ENCODE peak calls at places on chromosomes 5 and 9, in ten cellular contexts. One of them, this sample, is unnamed.

GRCh38 chr5:69364414-69364813 is 4.9 kb downstream of the AK6 start:
- DNase-seq in stimulated activated naive CD8-positive, alpha-beta T cell treated with anti-CD3 and anti-CD28 coated beads, Interleukin-15, Interleukin-2, amounts not matched to agents 100 U/mL and 50 U/mL, for 24 hours: no peak
- DNase-seq in LoVo: peak; percentile 14
- DNase-seq in HFFc6: peak; percentile 20
- DNase-seq in cardiac muscle cell: peak; percentile 20
- DNase-seq in stimulated activated CD4-positive, alpha-beta T cell treated with anti-CD3 and anti-CD28 coated beads, Interleukin-15, amount 100 ng/mL, for 24 hours: no peak
- DNase-seq in CD8-positive, alpha-beta memory T cell: peak; percentile 16
- DNase-seq in CD8-positive, alpha-beta T cell: no peak
- DNase-seq in lung microvascular endothelial cell: peak; percentile 20
- DNase-seq in head of caudate nucleus: no peak
- DNase-seq in this sample: peak; percentile 38

GRCh38 chr5:127521138-127521770 is 3.8 kb downstream of the PRRC1 start:
- DNase-seq in stimulated activated naive CD8-positive, alpha-beta T cell treated with anti-CD3 and anti-CD28 coated beads, Interleukin-15, Interleukin-2, amounts not matched to agents 100 U/mL and 50 U/mL, for 24 hours: no peak
- DNase-seq in LoVo: no peak
- DNase-seq in HFFc6: no peak
- DNase-seq in cardiac muscle cell: no peak
- DNase-seq in stimulated activated CD4-positive, alpha-beta T cell treated with anti-CD3 and anti-CD28 coated beads, Interleukin-15, amount 100 ng/mL, for 24 hours: no peak
- DNase-seq in CD8-positive, alpha-beta memory T cell: no peak
- DNase-seq in CD8-positive, alpha-beta T cell: no peak
- DNase-seq in lung microvascular endothelial cell: no peak
- DNase-seq in head of caudate nucleus: no peak
- DNase-seq in this sample: no peak

GRCh38 chr9:6414291-6414690 is 1.3 kb downstream of the UHRF2 start:
- DNase-seq in stimulated activated naive CD8-positive, alpha-beta T cell treated with anti-CD3 and anti-CD28 coated beads, Interleukin-15, Interleukin-2, amounts not matched to agents 100 U/mL and 50 U/mL, for 24 hours: no peak
- DNase-seq in LoVo: peak; percentile 42
- DNase-seq in HFFc6: peak; percentile 63
- DNase-seq in cardiac muscle cell: peak; percentile 60
- DNase-seq in stimulated activated CD4-positive, alpha-beta T cell treated with anti-CD3 and anti-CD28 coated beads, Interleukin-15, amount 100 ng/mL, for 24 hours: peak; percentile 12
- DNase-seq in CD8-positive, alpha-beta memory T cell: no peak
- DNase-seq in CD8-positive, alpha-beta T cell: no peak
- DNase-seq in lung microvascular endothelial cell: peak; percentile 45
- DNase-seq in head of caudate nucleus: no peak
- DNase-seq in this sample: no peak

GRCh38 chr9:123356851-123357747 is 1.1 kb downstream of the CRB2 start:
- DNase-seq in stimulated activated naive CD8-positive, alpha-beta T cell treated with anti-CD3 and anti-CD28 coated beads, Interleukin-15, Interleukin-2, amounts not matched to agents 100 U/mL and 50 U/mL, for 24 hours: no peak
- DNase-seq in LoVo: no peak
- DNase-seq in HFFc6: no peak
- DNase-seq in cardiac muscle cell: no peak
- DNase-seq in stimulated activated CD4-positive, alpha-beta T cell treated with anti-CD3 and anti-CD28 coated beads, Interleukin-15, amount 100 ng/mL, for 24 hours: no peak
- DNase-seq in CD8-positive, alpha-beta memory T cell: no peak
- DNase-seq in CD8-positive, alpha-beta T cell: no peak
- DNase-seq in lung microvascular endothelial cell: no peak
- DNase-seq in head of caudate nucleus: no peak
- DNase-seq in this sample: no peak

GRCh38 chr5:140337880-140338279 is 8.5 kb downstream of the HBEGF start:
- DNase-seq in stimulated activated naive CD8-positive, alpha-beta T cell treated with anti-CD3 and anti-CD28 coated beads, Interleukin-15, Interleukin-2, amounts not matched to agents 100 U/mL and 50 U/mL, for 24 hours: no peak
- DNase-seq in LoVo: no peak
- DNase-seq in HFFc6: no peak
- DNase-seq in cardiac muscle cell: no peak
- DNase-seq in stimulated activated CD4-positive, alpha-beta T cell treated with anti-CD3 and anti-CD28 coated beads, Interleukin-15, amount 100 ng/mL, for 24 hours: no peak
- DNase-seq in CD8-positive, alpha-beta memory T cell: no peak
- DNase-seq in CD8-positive, alpha-beta T cell: no peak
- DNase-seq in lung microvascular endothelial cell: no peak
- DNase-seq in head of caudate nucleus: no peak
- DNase-seq in this sample: no peak

GRCh38 chr9:1837453-1838084 is 177.6 kb upstream of the SMARCA2 start:
- DNase-seq in stimulated activated naive CD8-positive, alpha-beta T cell treated with anti-CD3 and anti-CD28 coated beads, Interleukin-15, Interleukin-2, amounts not matched to agents 100 U/mL and 50 U/mL, for 24 hours: peak; percentile 10
- DNase-seq in LoVo: peak; percentile 3
- DNase-seq in HFFc6: peak; percentile 9
- DNase-seq in cardiac muscle cell: peak; percentile 26
- DNase-seq in stimulated activated CD4-positive, alpha-beta T cell treated with anti-CD3 and anti-CD28 coated beads, Interleukin-15, amount 100 ng/mL, for 24 hours: peak; percentile 37
- DNase-seq in CD8-positive, alpha-beta memory T cell: no peak
- DNase-seq in CD8-positive, alpha-beta T cell: no peak
- DNase-seq in lung microvascular endothelial cell: peak; percentile 33
- DNase-seq in head of caudate nucleus: no peak
- DNase-seq in this sample: peak; percentile 34

GRCh38 chr5:17187401-17187800 is 30.0 kb upstream of the BASP1 start:
- DNase-seq in stimulated activated naive CD8-positive, alpha-beta T cell treated with anti-CD3 and anti-CD28 coated beads, Interleukin-15, Interleukin-2, amounts not matched to agents 100 U/mL and 50 U/mL, for 24 hours: no peak
- DNase-seq in LoVo: peak; percentile 31
- DNase-seq in HFFc6: peak; percentile 19
- DNase-seq in cardiac muscle cell: no peak
- DNase-seq in stimulated activated CD4-positive, alpha-beta T cell treated with anti-CD3 and anti-CD28 coated beads, Interleukin-15, amount 100 ng/mL, for 24 hours: no peak
- DNase-seq in CD8-positive, alpha-beta memory T cell: no peak
- DNase-seq in CD8-positive, alpha-beta T cell: no peak
- DNase-seq in lung microvascular endothelial cell: peak; percentile 43
- DNase-seq in head of caudate nucleus: no peak
- DNase-seq in this sample: no peak

GRCh38 chr9:6566409-6567139 is 79.0 kb downstream of the GLDC start:
- DNase-seq in stimulated activated naive CD8-positive, alpha-beta T cell treated with anti-CD3 and anti-CD28 coated beads, Interleukin-15, Interleukin-2, amounts not matched to agents 100 U/mL and 50 U/mL, for 24 hours: peak; percentile 12
- DNase-seq in LoVo: peak; percentile 54
- DNase-seq in HFFc6: peak; percentile 98
- DNase-seq in cardiac muscle cell: peak; percentile 94
- DNase-seq in stimulated activated CD4-positive, alpha-beta T cell treated with anti-CD3 and anti-CD28 coated beads, Interleukin-15, amount 100 ng/mL, for 24 hours: peak; percentile 65
- DNase-seq in CD8-positive, alpha-beta memory T cell: no peak
- DNase-seq in CD8-positive, alpha-beta T cell: no peak
- DNase-seq in lung microvascular endothelial cell: peak; percentile 99
- DNase-seq in head of caudate nucleus: no peak
- DNase-seq in this sample: no peak

GRCh38 chr5:104186510-104186909 is 623.9 kb upstream of the NUDT12 start:
- DNase-seq in stimulated activated naive CD8-positive, alpha-beta T cell treated with anti-CD3 and anti-CD28 coated beads, Interleukin-15, Interleukin-2, amounts not matched to agents 100 U/mL and 50 U/mL, for 24 hours: no peak
- DNase-seq in LoVo: no peak
- DNase-seq in HFFc6: no peak
- DNase-seq in cardiac muscle cell: no peak
- DNase-seq in stimulated activated CD4-positive, alpha-beta T cell treated with anti-CD3 and anti-CD28 coated beads, Interleukin-15, amount 100 ng/mL, for 24 hours: no peak
- DNase-seq in CD8-positive, alpha-beta memory T cell: no peak
- DNase-seq in CD8-positive, alpha-beta T cell: no peak
- DNase-seq in lung microvascular endothelial cell: no peak
- DNase-seq in head of caudate nucleus: no peak
- DNase-seq in this sample: no peak

GRCh38 chr5:79224275-79224984 is 11.5 kb upstream of the JMY start:
- DNase-seq in stimulated activated naive CD8-positive, alpha-beta T cell treated with anti-CD3 and anti-CD28 coated beads, Interleukin-15, Interleukin-2, amounts not matched to agents 100 U/mL and 50 U/mL, for 24 hours: no peak
- DNase-seq in LoVo: no peak
- DNase-seq in HFFc6: no peak
- DNase-seq in cardiac muscle cell: no peak
- DNase-seq in stimulated activated CD4-positive, alpha-beta T cell treated with anti-CD3 and anti-CD28 coated beads, Interleukin-15, amount 100 ng/mL, for 24 hours: no peak
- DNase-seq in CD8-positive, alpha-beta memory T cell: no peak
- DNase-seq in CD8-positive, alpha-beta T cell: no peak
- DNase-seq in lung microvascular endothelial cell: no peak
- DNase-seq in head of caudate nucleus: no peak
- DNase-seq in this sample: no peak

GRCh38 chr9:109192732-109193361 is 25.8 kb upstream of the FRRS1L start:
- DNase-seq in stimulated activated naive CD8-positive, alpha-beta T cell treated with anti-CD3 and anti-CD28 coated beads, Interleukin-15, Interleukin-2, amounts not matched to agents 100 U/mL and 50 U/mL, for 24 hours: no peak
- DNase-seq in LoVo: no peak
- DNase-seq in HFFc6: no peak
- DNase-seq in cardiac muscle cell: peak; percentile 46
- DNase-seq in stimulated activated CD4-positive, alpha-beta T cell treated with anti-CD3 and anti-CD28 coated beads, Interleukin-15, amount 100 ng/mL, for 24 hours: no peak
- DNase-seq in CD8-positive, alpha-beta memory T cell: no peak
- DNase-seq in CD8-positive, alpha-beta T cell: no peak
- DNase-seq in lung microvascular endothelial cell: peak; percentile 23
- DNase-seq in head of caudate nucleus: no peak
- DNase-seq in this sample: peak; percentile 39

GRCh38 chr5:1161108-1161831 is 40.1 kb upstream of the SLC6A19 start:
- DNase-seq in stimulated activated naive CD8-positive, alpha-beta T cell treated with anti-CD3 and anti-CD28 coated beads, Interleukin-15, Interleukin-2, amounts not matched to agents 100 U/mL and 50 U/mL, for 24 hours: no peak
- DNase-seq in LoVo: peak; percentile 74
- DNase-seq in HFFc6: no peak
- DNase-seq in cardiac muscle cell: peak; percentile 12
- DNase-seq in stimulated activated CD4-positive, alpha-beta T cell treated with anti-CD3 and anti-CD28 coated beads, Interleukin-15, amount 100 ng/mL, for 24 hours: no peak
- DNase-seq in CD8-positive, alpha-beta memory T cell: no peak
- DNase-seq in CD8-positive, alpha-beta T cell: no peak
- DNase-seq in lung microvascular endothelial cell: peak; percentile 11
- DNase-seq in head of caudate nucleus: no peak
- DNase-seq in this sample: no peak

GRCh38 chr5:123460296-123460729 is 37.1 kb upstream of the CEP120 start:
- DNase-seq in stimulated activated naive CD8-positive, alpha-beta T cell treated with anti-CD3 and anti-CD28 coated beads, Interleukin-15, Interleukin-2, amounts not matched to agents 100 U/mL and 50 U/mL, for 24 hours: peak; percentile 35
- DNase-seq in LoVo: peak; percentile 88
- DNase-seq in HFFc6: no peak
- DNase-seq in cardiac muscle cell: peak; percentile 35
- DNase-seq in stimulated activated CD4-positive, alpha-beta T cell treated with anti-CD3 and anti-CD28 coated beads, Interleukin-15, amount 100 ng/mL, for 24 hours: peak; percentile 45
- DNase-seq in CD8-positive, alpha-beta memory T cell: no peak
- DNase-seq in CD8-positive, alpha-beta T cell: no peak
- DNase-seq in lung microvascular endothelial cell: peak; percentile 90
- DNase-seq in head of caudate nucleus: no peak
- DNase-seq in this sample: peak; percentile 72

GRCh38 chr5:127210082-127210481 is 80.5 kb upstream of the MEGF10 start:
- DNase-seq in stimulated activated naive CD8-positive, alpha-beta T cell treated with anti-CD3 and anti-CD28 coated beads, Interleukin-15, Interleukin-2, amounts not matched to agents 100 U/mL and 50 U/mL, for 24 hours: no peak
- DNase-seq in LoVo: no peak
- DNase-seq in HFFc6: no peak
- DNase-seq in cardiac muscle cell: no peak
- DNase-seq in stimulated activated CD4-positive, alpha-beta T cell treated with anti-CD3 and anti-CD28 coated beads, Interleukin-15, amount 100 ng/mL, for 24 hours: no peak
- DNase-seq in CD8-positive, alpha-beta memory T cell: no peak
- DNase-seq in CD8-positive, alpha-beta T cell: no peak
- DNase-seq in lung microvascular endothelial cell: no peak
- DNase-seq in head of caudate nucleus: no peak
- DNase-seq in this sample: no peak

GRCh38 chr9:72524820-72525539 is 3.6 kb downstream of the TMC1 start:
- DNase-seq in stimulated activated naive CD8-positive, alpha-beta T cell treated with anti-CD3 and anti-CD28 coated beads, Interleukin-15, Interleukin-2, amounts not matched to agents 100 U/mL and 50 U/mL, for 24 hours: peak; percentile 27
- DNase-seq in LoVo: peak; percentile 84
- DNase-seq in HFFc6: peak; percentile 99
- DNase-seq in cardiac muscle cell: peak; percentile 92
- DNase-seq in stimulated activated CD4-positive, alpha-beta T cell treated with anti-CD3 and anti-CD28 coated beads, Interleukin-15, amount 100 ng/mL, for 24 hours: peak; percentile 58
- DNase-seq in CD8-positive, alpha-beta memory T cell: no peak
- DNase-seq in CD8-positive, alpha-beta T cell: no peak
- DNase-seq in lung microvascular endothelial cell: peak; percentile 100
- DNase-seq in head of caudate nucleus: no peak
- DNase-seq in this sample: no peak

GRCh38 chr5:97142521-97143254 is at the start of gene LIX1:
- DNase-seq in stimulated activated naive CD8-positive, alpha-beta T cell treated with anti-CD3 and anti-CD28 coated beads, Interleukin-15, Interleukin-2, amounts not matched to agents 100 U/mL and 50 U/mL, for 24 hours: peak; percentile 14
- DNase-seq in LoVo: peak; percentile 29
- DNase-seq in HFFc6: peak; percentile 32
- DNase-seq in cardiac muscle cell: peak; percentile 58
- DNase-seq in stimulated activated CD4-positive, alpha-beta T cell treated with anti-CD3 and anti-CD28 coated beads, Interleukin-15, amount 100 ng/mL, for 24 hours: peak; percentile 30
- DNase-seq in CD8-positive, alpha-beta memory T cell: peak; percentile 26
- DNase-seq in CD8-positive, alpha-beta T cell: no peak
- DNase-seq in lung microvascular endothelial cell: peak; percentile 60
- DNase-seq in head of caudate nucleus: peak; percentile 18
- DNase-seq in this sample: peak; percentile 35

GRCh38 chr9:99607852-99608448 is 213.7 kb upstream of the NR4A3 start:
- DNase-seq in stimulated activated naive CD8-positive, alpha-beta T cell treated with anti-CD3 and anti-CD28 coated beads, Interleukin-15, Interleukin-2, amounts not matched to agents 100 U/mL and 50 U/mL, for 24 hours: no peak
- DNase-seq in LoVo: no peak
- DNase-seq in HFFc6: no peak
- DNase-seq in cardiac muscle cell: no peak
- DNase-seq in stimulated activated CD4-positive, alpha-beta T cell treated with anti-CD3 and anti-CD28 coated beads, Interleukin-15, amount 100 ng/mL, for 24 hours: no peak
- DNase-seq in CD8-positive, alpha-beta memory T cell: no peak
- DNase-seq in CD8-positive, alpha-beta T cell: no peak
- DNase-seq in lung microvascular endothelial cell: no peak
- DNase-seq in head of caudate nucleus: no peak
- DNase-seq in this sample: no peak

GRCh38 chr9:4421847-4422246 is 68.4 kb upstream of the SLC1A1 start:
- DNase-seq in stimulated activated naive CD8-positive, alpha-beta T cell treated with anti-CD3 and anti-CD28 coated beads, Interleukin-15, Interleukin-2, amounts not matched to agents 100 U/mL and 50 U/mL, for 24 hours: no peak
- DNase-seq in LoVo: no peak
- DNase-seq in HFFc6: no peak
- DNase-seq in cardiac muscle cell: no peak
- DNase-seq in stimulated activated CD4-positive, alpha-beta T cell treated with anti-CD3 and anti-CD28 coated beads, Interleukin-15, amount 100 ng/mL, for 24 hours: no peak
- DNase-seq in CD8-positive, alpha-beta memory T cell: no peak
- DNase-seq in CD8-positive, alpha-beta T cell: no peak
- DNase-seq in lung microvascular endothelial cell: no peak
- DNase-seq in head of caudate nucleus: no peak
- DNase-seq in this sample: no peak

GRCh38 chr9:107387401-107387800 is 102.2 kb downstream of the KLF4 start:
- DNase-seq in stimulated activated naive CD8-positive, alpha-beta T cell treated with anti-CD3 and anti-CD28 coated beads, Interleukin-15, Interleukin-2, amounts not matched to agents 100 U/mL and 50 U/mL, for 24 hours: no peak
- DNase-seq in LoVo: no peak
- DNase-seq in HFFc6: no peak
- DNase-seq in cardiac muscle cell: peak; percentile 34
- DNase-seq in stimulated activated CD4-positive, alpha-beta T cell treated with anti-CD3 and anti-CD28 coated beads, Interleukin-15, amount 100 ng/mL, for 24 hours: no peak
- DNase-seq in CD8-positive, alpha-beta memory T cell: no peak
- DNase-seq in CD8-positive, alpha-beta T cell: no peak
- DNase-seq in lung microvascular endothelial cell: no peak
- DNase-seq in head of caudate nucleus: no peak
- DNase-seq in this sample: no peak

GRCh38 chr5:81021486-81021885 is 61.3 kb downstream of the RASGRF2 start:
- DNase-seq in stimulated activated naive CD8-positive, alpha-beta T cell treated with anti-CD3 and anti-CD28 coated beads, Interleukin-15, Interleukin-2, amounts not matched to agents 100 U/mL and 50 U/mL, for 24 hours: no peak
- DNase-seq in LoVo: no peak
- DNase-seq in HFFc6: no peak
- DNase-seq in cardiac muscle cell: no peak
- DNase-seq in stimulated activated CD4-positive, alpha-beta T cell treated with anti-CD3 and anti-CD28 coated beads, Interleukin-15, amount 100 ng/mL, for 24 hours: no peak
- DNase-seq in CD8-positive, alpha-beta memory T cell: no peak
- DNase-seq in CD8-positive, alpha-beta T cell: no peak
- DNase-seq in lung microvascular endothelial cell: no peak
- DNase-seq in head of caudate nucleus: no peak
- DNase-seq in this sample: no peak

This sample was measured in K562.